ENCODE peak calls at places on chromosomes 12 and 14, in ten cellular contexts. X is neural crest cell; P is stomach; U is activated CD8-positive, alpha-beta T cell treated with anti-CD3 and anti-CD28 coated beads for 36 hours; O is dorsolateral prefrontal cortex; B is HFF-Myc; H is heart left ventricle; Y is WERI-Rb-1; W is lower lobe of right lung; Q is heart right ventricle. E is an unnamed sample.

GRCh38 chr14:36271939-36272907 is 48.2 kb downstream of the MBIP start:
- DNase-seq in H (no peak), U (peak; percentile 42), P (no peak), Y (no peak), Q (no peak), B (no peak), X (no peak), O (no peak), W (peak; percentile 50), E (no peak)

GRCh38 chr12:54350743-54351142 is 13.5 kb downstream of the GPR84 start:
- DNase-seq in Q (no peak), X (no peak), H (no peak), P (no peak), Y (peak; percentile 60), O (no peak), W (no peak), U (no peak), B (no peak), E (no peak)

GRCh38 chr14:92850492-92850891 is 56.4 kb downstream of the GOLGA5 start:
- DNase-seq in O (no peak), B (no peak), Y (no peak), U (no peak), W (no peak), Q (no peak), P (no peak), H (no peak), X (no peak), E (peak; percentile 41)

GRCh38 chr12:131159660-131160059 is 206.0 kb downstream of the ADGRD1 start:
- DNase-seq in P (no peak), U (no peak), X (no peak), H (no peak), Q (no peak), B (no peak), Y (peak; percentile 34), O (no peak), W (no peak), E (no peak)

GRCh38 chr12:114209852-114210251 is 196.1 kb downstream of the TBX5 start:
- DNase-seq in H (no peak), X (no peak), Q (no peak), O (no peak), B (no peak), P (no peak), Y (no peak), U (no peak), W (no peak), E (no peak)

GRCh38 chr12:69822205-69822860 is 2.7 kb upstream of the MYRFL start:
- DNase-seq in H (no peak), W (no peak), Q (no peak), P (no peak), Y (no peak), X (no peak), O (no peak), B (no peak), U (no peak), E (no peak)

GRCh38 chr12:103667129-103667528 is 80.1 kb downstream of the STAB2 start:
- DNase-seq in W (no peak), H (no peak), Y (no peak), P (no peak), U (no peak), O (no peak), B (no peak), Q (no peak), X (no peak), E (no peak)

GRCh38 chr12:28961948-28962384 is 187.1 kb upstream of the FAR2 start:
- DNase-seq in U (no peak), B (no peak), O (no peak), Q (no peak), X (no peak), Y (no peak), P (no peak), H (no peak), W (no peak), E (peak; percentile 31)

GRCh38 chr12:103470664-103471063 is 25.1 kb downstream of the C12orf42 start:
- DNase-seq in Q (no peak), B (no peak), H (no peak), O (no peak), P (no peak), Y (no peak), W (no peak), U (no peak), X (no peak), E (no peak)

GRCh38 chr14:74204481-74204880 is 34.8 kb upstream of the VSX2 start:
- DNase-seq in W (no peak), B (no peak), U (no peak), H (no peak), P (no peak), X (no peak), Q (no peak), O (no peak), Y (no peak), E (no peak)

GRCh38 chr12:104329697-104330096 is 26.2 kb downstream of the EID3 start:
- DNase-seq in P (no peak), Q (no peak), Y (no peak), W (no peak), O (no peak), U (no peak), B (no peak), H (no peak), X (no peak), E (no peak)

GRCh38 chr14:59463773-59464650 is 1.2 kb downstream of the GPR135 start:
- DNase-seq in H (peak; percentile 31), Y (no peak), Q (no peak), U (peak; percentile 64), W (peak; percentile 51), P (no peak), O (peak; percentile 49), B (no peak), X (no peak), E (no peak)

DNA sequence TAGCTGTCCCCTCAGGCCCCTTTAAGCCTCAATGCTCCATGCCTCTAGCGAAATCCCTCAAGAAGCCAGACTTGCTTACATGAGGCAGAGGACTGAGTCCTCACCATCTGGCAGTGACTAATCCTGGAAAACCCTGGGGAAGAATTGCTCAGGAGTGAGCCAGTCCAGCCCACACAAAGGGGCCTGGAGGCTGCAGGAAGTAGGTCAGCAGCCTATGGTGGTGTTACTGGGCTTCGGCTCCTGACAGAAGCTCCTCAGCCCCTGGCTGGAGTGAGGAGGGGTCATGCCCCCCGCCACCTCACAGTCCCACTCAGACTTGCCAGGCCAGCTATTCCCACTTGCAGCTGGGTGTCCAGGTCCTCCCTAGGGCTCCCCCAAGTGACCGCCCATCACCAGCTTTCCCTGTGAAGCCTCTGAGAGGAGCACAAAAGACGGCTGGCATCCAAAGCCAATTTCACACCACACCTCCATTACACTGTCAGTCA is 250.5 kb downstream of the DPF3 start:
- DNase-seq in B (peak; percentile 94), Y (peak; percentile 93), P (no peak), X (no peak), Q (peak; percentile 29), H (peak; percentile 34), W (no peak), O (peak; percentile 72), U (no peak), E (no peak)
- TF ChIP-seq CTCF in B (no peak), Y (peak; percentile 40), P (no peak), X (no peak), Q (no peak), H (no peak), W (no peak), O (no peak), U (no peak), E (no peak)

GRCh38 chr14:22300646-22301045 is 288.4 kb downstream of the DAD1 start:
- DNase-seq in B (no peak), Q (no peak), H (no peak), O (no peak), P (no peak), X (no peak), U (no peak), Y (no peak), W (no peak), E (no peak)

GRCh38 chr14:22305563-22306127 is 283.4 kb downstream of the DAD1 start:
- DNase-seq in W (no peak), Q (no peak), H (no peak), B (no peak), P (no peak), X (no peak), Y (no peak), O (no peak), U (no peak), E (no peak)

GRCh38 chr14:22304324-22304723 is 284.7 kb downstream of the DAD1 start:
- DNase-seq in X (no peak), B (no peak), W (no peak), P (no peak), Y (no peak), Q (no peak), H (no peak), U (no peak), O (no peak), E (no peak)

DNA sequence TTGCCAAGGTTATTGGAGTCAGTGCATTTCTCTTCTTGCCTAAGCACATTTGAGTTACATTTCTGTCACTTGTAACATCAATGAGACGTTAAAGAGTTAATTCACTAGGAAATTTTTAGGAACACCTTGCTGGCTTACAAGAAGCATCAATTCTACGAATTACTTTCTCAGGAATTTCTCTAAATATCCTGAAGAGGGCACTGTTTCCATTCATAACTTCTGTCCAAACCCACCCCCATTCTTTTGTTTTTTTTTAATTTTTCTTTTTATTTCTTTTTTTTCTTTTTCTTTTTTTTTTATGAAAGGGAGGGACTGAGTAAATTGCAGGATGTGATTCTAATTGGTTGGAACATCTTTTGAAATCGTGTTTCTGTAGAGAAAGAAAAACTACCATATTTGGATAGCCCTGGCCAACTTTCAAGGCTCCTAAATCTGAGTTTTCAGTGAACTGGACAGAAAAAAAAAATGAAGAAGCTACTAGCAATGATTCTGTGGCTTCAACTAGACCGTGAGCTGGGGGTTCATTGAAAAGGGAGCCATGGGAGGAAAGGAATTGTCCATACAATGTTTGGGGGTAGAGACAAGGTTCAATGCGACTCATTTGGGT is 285.3 kb downstream of the DAD1 start:
- DNase-seq in X (no peak), U (no peak), Y (no peak), P (no peak), B (no peak), O (no peak), W (no peak), H (no peak), Q (no peak), E (no peak)
- TF ChIP-seq CTCF in X (peak; percentile 69), U (no peak), Y (peak; percentile 17), P (peak; percentile 32), B (peak; percentile 36), O (peak; percentile 48), W (peak; percentile 56), H (peak; percentile 55), Q (no peak), E (peak; percentile 18)

DNA sequence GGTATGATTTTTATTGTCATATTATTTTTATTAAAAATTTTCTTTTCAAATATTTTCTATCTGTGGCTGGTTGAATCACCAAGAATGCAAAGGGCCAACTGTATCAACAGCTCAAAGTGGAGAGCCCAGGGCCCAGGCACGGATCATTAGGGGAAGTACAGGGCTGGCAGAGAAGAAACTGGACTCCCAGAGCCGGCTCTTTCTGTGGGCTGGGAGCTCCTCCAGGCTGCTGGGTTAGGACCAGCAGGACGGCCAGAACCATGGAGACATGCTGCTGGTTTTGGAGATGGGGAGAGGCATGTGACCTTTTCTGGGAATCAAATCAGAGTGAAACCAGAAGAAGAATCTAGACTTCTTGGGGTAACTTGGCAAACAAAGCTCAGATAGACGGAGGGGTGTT is 220.5 kb downstream of the CACNA1C start:
- DNase-seq in Y (peak; percentile 24), O (no peak), P (no peak), B (no peak), Q (no peak), W (no peak), X (no peak), H (peak; percentile 63), U (no peak), E (no peak)
- TF ChIP-seq CTCF in Y (peak; percentile 31), O (peak; percentile 45), P (no peak), B (no peak), Q (no peak), W (no peak), X (no peak), H (peak; percentile 49), U (no peak), E (no peak)

GRCh38 chr12:11892065-11892391 is 178.7 kb upstream of the BCL2L14 start:
- DNase-seq in X (no peak), U (no peak), Q (no peak), Y (no peak), B (no peak), O (no peak), H (no peak), W (no peak), P (no peak), E (no peak)
- TF ChIP-seq CTCF in X (peak; percentile 55), U (no peak), Q (no peak), Y (peak; percentile 37), B (no peak), O (peak; percentile 31), H (peak; percentile 40), W (peak; percentile 27), P (no peak), E (no peak)